ENCODE peak calls at places on chromosomes 5 and 9, in four cellular contexts. A, Y, W and K are unnamed samples.

GRCh38 chr5:59003124-59003523 is 420.2 kb downstream of the RAB3C start:
- DNase-seq in A (no peak), W (no peak), Y (no peak), K (no peak)

GRCh38 chr5:153122416-153122815 is 368.1 kb upstream of the GRIA1 start:
- DNase-seq in W (no peak), A (no peak), Y (no peak), K (no peak)

GRCh38 chr9:82532504-82532903 is 530.4 kb downstream of the RASEF start:
- DNase-seq in W (no peak), A (no peak), Y (no peak), K (no peak)

GRCh38 chr9:14347408-14348224 is 33.7 kb upstream of the NFIB start:
- DNase-seq in A (no peak), Y (no peak), W (peak; percentile 47), K (no peak)

GRCh38 chr5:148828461-148829247 is 2.2 kb downstream of the ADRB2 start:
- DNase-seq in A (no peak), W (no peak), Y (no peak), K (no peak)

GRCh38 chr5:57642698-57643097 is 160.1 kb upstream of the ACTBL2 start:
- DNase-seq in W (no peak), Y (no peak), A (no peak), K (no peak)

GRCh38 chr5:161547573-161548471 is 1.3 kb upstream of the GABRB2 start:
- DNase-seq in W (peak; percentile 30), A (no peak), Y (no peak), K (no peak)

GRCh38 chr5:171363846-171364245 is 23.8 kb upstream of the NPM1 start:
- DNase-seq in Y (no peak), A (no peak), W (no peak), K (no peak)

GRCh38 chr5:136030956-136031611 is 2.3 kb downstream of the TGFBI start:
- DNase-seq in Y (no peak), A (no peak), W (no peak), K (no peak)

GRCh38 chr9:123091459-123091858 is 58.0 kb downstream of the GPR21 start:
- DNase-seq in A (no peak), Y (no peak), W (no peak), K (no peak)

GRCh38 chr5:476102-476813 is 33.3 kb downstream of the EXOC3 start:
- DNase-seq in Y (no peak), W (no peak), A (no peak), K (no peak)